ENCODE peak calls at places on chromosomes 13 and 19, in five cellular contexts. M is PC-9, C is upper lobe of right lung, O is psoas muscle, Z is left ventricle myocardium inferior. G is an unnamed sample.

GRCh38 chr13:33052446-33052845 is 36.2 kb downstream of the KL start:
- DNase-seq in C (no peak), Z (no peak), M (no peak), O (no peak), G (no peak)

GRCh38 chr13:97391201-97391600 is 42.8 kb upstream of the RAP2A start:
- DNase-seq in O (no peak), Z (no peak), M (no peak), C (no peak), G (no peak)

GRCh38 chr13:103349664-103350063 is 283.4 kb upstream of the SLC10A2 start:
- DNase-seq in O (no peak), C (no peak), M (no peak), Z (no peak), G (no peak)

GRCh38 chr19:940591-941291 is 14.9 kb downstream of the ARID3A start:
- DNase-seq in O (peak; percentile 75), M (peak; percentile 64), Z (peak; percentile 76), C (peak; percentile 90), G (peak; percentile 85)

GRCh38 chr19:34452671-34453253 is 24.6 kb downstream of the UBA2 start:
- DNase-seq in Z (no peak), C (no peak), M (no peak), O (no peak), G (no peak)

GRCh38 chr13:58933475-58933874 is 1230.3 kb downstream of the DIAPH3 start:
- DNase-seq in Z (no peak), M (no peak), O (no peak), C (no peak), G (no peak)

GRCh38 chr13:40933508-40933907 is 85.6 kb downstream of the ELF1 start:
- DNase-seq in O (no peak), M (no peak), Z (no peak), C (no peak), G (no peak)

GRCh38 chr13:48318014-48318713 is 14.6 kb downstream of the RB1 start:
- DNase-seq in O (no peak), Z (peak; percentile 28), C (no peak), M (no peak), G (no peak)

GRCh38 chr13:36673352-36673751 is 468 bp upstream of the SERTM1 start:
- DNase-seq in Z (no peak), M (no peak), O (no peak), C (no peak), G (no peak)

GRCh38 chr19:17249887-17250548 is 4.3 kb upstream of the NR2F6 start:
- DNase-seq in C (no peak), M (peak; percentile 31), O (no peak), Z (no peak), G (no peak)

GRCh38 chr19:35169226-35169995 is 14.9 kb downstream of the FXYD5 start:
- DNase-seq in O (no peak), C (peak; percentile 46), M (peak; percentile 72), Z (no peak), G (no peak)

GRCh38 chr13:97382276-97382675 is 51.7 kb upstream of the RAP2A start:
- DNase-seq in O (no peak), M (no peak), Z (no peak), C (no peak), G (no peak)

GRCh38 chr19:55340784-55341147 is 1.1 kb downstream of the KMT5C start:
- DNase-seq in O (no peak), M (peak; percentile 21), C (no peak), Z (no peak), G (no peak)

GRCh38 chr13:95231393-95231792 is 69.9 kb downstream of the ABCC4 start:
- DNase-seq in O (no peak), M (no peak), C (no peak), Z (no peak), G (no peak)

GRCh38 chr13:82010780-82011179 is 1669.9 kb upstream of the SPRY2 start:
- DNase-seq in C (no peak), M (no peak), Z (no peak), O (no peak), G (no peak)

GRCh38 chr13:59931621-59932020 is 232.1 kb downstream of the DIAPH3 start:
- DNase-seq in C (no peak), O (no peak), M (no peak), Z (no peak), G (no peak)

GRCh38 chr13:33260168-33261098 is 25.1 kb downstream of the STARD13 start:
- DNase-seq in C (no peak), M (no peak), Z (no peak), O (no peak), G (peak; percentile 65)

GRCh38 chr13:33787051-33787591 is 30.8 kb upstream of the RFC3 start:
- DNase-seq in M (no peak), O (no peak), C (no peak), Z (no peak), G (peak; percentile 31)

GRCh38 chr19:56270676-56271075 is 1.9 kb upstream of the EDDM13 start:
- DNase-seq in M (no peak), O (no peak), Z (no peak), C (no peak), G (no peak)

GRCh38 chr13:30618186-30618937 is 642 bp downstream of the USPL1 start:
- DNase-seq in O (no peak), Z (no peak), C (no peak), M (no peak), G (no peak)

GRCh38 chr19:45154064-45154827 is 6.5 kb downstream of the NKPD1 start:
- DNase-seq in M (peak; percentile 78), C (no peak), O (peak; percentile 41), Z (no peak), G (peak; percentile 96)

GRCh38 chr13:106432636-106433035 is 102.8 kb downstream of the EFNB2 start:
- DNase-seq in Z (no peak), O (no peak), M (peak; percentile 97), C (no peak), G (no peak)

GRCh38 chr13:81283062-81283461 is 942.1 kb upstream of the SPRY2 start:
- DNase-seq in O (no peak), Z (no peak), C (no peak), M (no peak), G (no peak)

GRCh38 chr19:39540333-39540673 is 342 bp upstream of the EID2 start:
- DNase-seq in O (no peak), Z (no peak), M (no peak), C (no peak), G (no peak)

GRCh38 chr19:3849092-3849491 is 19.7 kb downstream of the ZFR2 start:
- DNase-seq in C (no peak), M (no peak), O (no peak), Z (no peak), G (peak; percentile 73)
- TF ChIP-seq CTCF in C (no peak), M (peak; percentile 63), O (no peak), Z (no peak), G (peak; percentile 62)

DNA sequence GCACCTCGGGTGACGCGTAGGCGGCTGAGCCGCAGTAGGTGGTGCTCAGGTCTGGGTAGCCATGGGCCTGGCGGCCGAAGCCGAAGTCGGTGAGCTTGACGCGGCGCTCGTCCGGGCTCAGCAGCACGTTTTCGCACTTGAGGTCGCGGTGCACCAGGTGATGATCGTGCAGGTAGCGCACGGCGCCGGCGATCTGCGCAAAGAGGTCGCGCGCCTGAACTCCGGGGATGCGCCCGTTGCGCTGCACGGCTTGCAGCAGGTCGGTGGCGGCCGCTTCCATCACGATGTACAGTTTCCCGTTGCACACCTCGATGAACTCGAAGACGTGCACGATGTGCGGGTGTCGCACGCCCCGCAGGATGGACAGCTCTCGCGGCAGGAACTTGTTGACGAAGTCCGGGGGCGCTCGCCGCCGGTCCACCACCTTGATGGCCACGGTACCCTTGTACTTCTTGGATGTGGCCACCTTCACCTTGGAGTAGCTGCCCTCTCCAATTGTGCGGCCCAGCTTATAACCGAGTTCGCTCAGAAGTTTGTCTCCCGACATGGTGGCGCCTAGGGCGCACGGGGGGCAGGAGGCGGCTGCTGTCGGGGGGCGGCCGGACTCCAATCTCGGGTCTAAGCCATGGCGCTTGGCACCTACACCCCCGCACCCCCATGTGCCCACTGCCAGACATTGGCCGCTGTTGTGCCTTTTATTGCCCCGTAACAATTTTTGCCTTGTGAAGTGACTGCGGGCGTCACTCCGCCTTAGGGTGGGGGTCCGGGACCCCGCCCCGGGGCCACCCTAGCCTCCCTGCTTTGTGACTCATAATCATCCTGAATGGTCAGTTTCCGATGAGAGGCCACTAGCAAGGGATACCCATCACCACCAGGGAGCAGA is at the start of gene TSSK6:
- DNase-seq in Z (no peak), M (peak; percentile 53), C (no peak), O (no peak), G (no peak)
- TF ChIP-seq CTCF in Z (no peak), M (no peak), C (no peak), O (no peak), G (no peak)

GRCh38 chr19:41909706-41910105 is 18.5 kb downstream of the ERFL start:
- DNase-seq in C (no peak), O (no peak), M (no peak), Z (no peak), G (no peak)

GRCh38 chr19:41908724-41909464 is 19.4 kb downstream of the ERFL start:
- DNase-seq in Z (no peak), O (no peak), M (no peak), C (no peak), G (no peak)

GRCh38 chr19:41911889-41912731 is 16.1 kb downstream of the ERFL start:
- DNase-seq in O (no peak), M (no peak), C (no peak), Z (no peak), G (no peak)

GRCh38 chr19:41910992-41911888 is 17.0 kb downstream of the ERFL start:
- DNase-seq in O (no peak), M (no peak), C (no peak), Z (no peak), G (no peak)

DNA sequence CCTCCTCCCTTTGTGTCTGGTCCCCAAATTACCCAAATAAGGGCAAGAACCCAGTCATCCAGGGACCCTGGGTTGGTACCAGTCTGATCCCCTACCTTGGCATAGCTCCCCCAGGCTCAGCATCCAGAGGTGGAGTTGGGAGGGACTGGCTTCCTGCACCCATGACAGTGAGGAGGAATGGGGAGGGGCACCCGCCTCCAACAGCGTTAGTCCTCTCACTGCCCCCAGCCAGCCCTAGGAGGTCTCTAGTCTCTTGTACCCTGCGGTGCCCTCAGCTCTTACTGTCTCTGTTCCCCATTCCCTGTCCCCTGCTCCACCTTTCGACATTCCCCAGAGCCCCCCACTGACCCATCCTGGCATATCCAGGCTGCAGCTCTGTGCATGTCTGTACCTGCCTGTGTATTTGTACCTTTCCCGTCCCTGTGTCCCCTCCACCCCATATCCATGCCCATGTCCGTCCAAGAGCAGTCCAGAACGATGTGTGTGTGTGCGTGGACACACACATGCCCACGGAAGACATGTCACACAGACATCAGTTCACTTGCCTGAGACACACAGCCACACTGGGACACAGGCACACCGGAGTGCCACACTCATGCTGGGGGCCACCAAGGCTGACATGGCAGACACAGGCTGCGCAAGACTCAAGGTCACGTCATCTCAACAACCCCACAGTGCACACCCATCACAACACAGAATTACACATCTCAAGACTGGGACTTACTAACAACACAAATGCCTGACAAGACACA is 17.8 kb downstream of the ERFL start:
- DNase-seq in M (no peak), Z (no peak), O (no peak), C (no peak), G (peak; percentile 14)
- TF ChIP-seq CTCF in M (no peak), Z (no peak), O (no peak), C (no peak), G (no peak)

GRCh38 chr13:98397221-98397620 is 179.7 kb downstream of the STK24 start:
- DNase-seq in M (no peak), C (no peak), O (no peak), Z (no peak), G (no peak)
- TF ChIP-seq CTCF in M (peak; percentile 32), C (peak; percentile 20), O (peak; percentile 29), Z (peak; percentile 49), G (no peak)

GRCh38 chr13:113859311-113860050 is 4.4 kb downstream of the GAS6 start:
- DNase-seq in Z (no peak), C (no peak), O (no peak), M (no peak), G (no peak)
- TF ChIP-seq CTCF in Z (no peak), C (no peak), O (no peak), M (no peak), G (no peak)

G was measured in MCF 10A.